ENCODE peak calls at places on chromosomes 13 and 19, in four cellular contexts. P, T, K and E are unnamed samples. For H3K27me3 and H3K36me3, the result is how much of the 10 kb centered on the place peaks cover.

GRCh38 chr13:57725480-57725879 is 93.9 kb downstream of the PCDH17 start:
- DNase-seq in P (no peak), T (no peak), K (no peak), E (no peak)

GRCh38 chr19:11833541-11833940 is 15.0 kb upstream of the ZNF439 start:
- DNase-seq in P (no peak), T (no peak), K (no peak), E (no peak)

GRCh38 chr19:53554804-53555203 is 16.9 kb downstream of the ZNF331 start:
- DNase-seq in P (no peak), T (no peak), K (no peak), E (no peak)

GRCh38 chr13:64505511-64505910 is 2724.6 kb downstream of the PCDH9 start:
- DNase-seq in P (no peak), T (no peak), K (no peak), E (peak)

GRCh38 chr13:111912991-111913781 is 153.8 kb upstream of the SOX1 start:
- DNase-seq in P (no peak), T (no peak), K (peak), E (no peak)

GRCh38 chr19:15453091-15453498 is 3.3 kb upstream of the WIZ start:
- DNase-seq in P (no peak), T (no peak), K (peak), E (no peak)

GRCh38 chr13:38636756-38637155 is 50.1 kb upstream of the FREM2 start:
- DNase-seq in P (no peak), T (no peak), K (no peak), E (peak)

GRCh38 chr19:18635831-18636182 is 1.0 kb upstream of the KLHL26 start:
- DNase-seq in P (no peak), T (no peak), K (no peak), E (no peak)

GRCh38 chr19:51784922-51785690 is 9.9 kb upstream of the FPR3 start:
- DNase-seq in P (peak), T (no peak), K (no peak), E (peak)

GRCh38 chr13:34543836-34544235 is 398.2 kb upstream of the NBEA start:
- DNase-seq in P (no peak), T (no peak), K (no peak), E (peak)

GRCh38 chr13:32086791-32087441 is 55.3 kb downstream of the FRY start:
- DNase-seq in P (peak), T (no peak), K (no peak), E (no peak)

GRCh38 chr19:44142014-44142523 is 715 bp downstream of the ZNF234 start:
- DNase-seq in P (no peak), T (no peak), K (peak), E (peak)

GRCh38 chr13:51760592-51760991 is 43.4 kb downstream of the DHRS12 start:
- DNase-seq in P (no peak), T (no peak), K (no peak), E (no peak)

GRCh38 chr19:4575978-4576933 is 16.8 kb upstream of the SEMA6B start:
- DNase-seq in P (peak), T (no peak), K (peak), E (peak)

GRCh38 chr19:11373166-11373884 is 1.1 kb upstream of the SWSAP1 start:
- DNase-seq in P (no peak), T (no peak), K (peak), E (peak)

GRCh38 chr13:25347156-25347555 is 24.6 kb upstream of the ATP8A2 start:
- DNase-seq in P (no peak), T (no peak), K (peak), E (no peak)

GRCh38 chr13:41229356-41229755 is 34.0 kb downstream of the MTRF1 start:
- DNase-seq in P (no peak), T (no peak), K (no peak), E (no peak)

GRCh38 chr13:94711561-94712286 is 621 bp downstream of the SOX21 start:
- DNase-seq in P (no peak), T (no peak), K (no peak), E (no peak)

GRCh38 chr19:11747277-11747676 is 8.5 kb upstream of the ZNF823 start:
- DNase-seq in P (no peak), T (no peak), K (no peak), E (no peak)

GRCh38 chr13:76677047-76677446 is 209.2 kb downstream of the KCTD12 start:
- DNase-seq in P (no peak), T (no peak), K (no peak), E (no peak)

GRCh38 chr19:39254539-39255345 is 6.1 kb upstream of the IFNL4 start:
- DNase-seq in P (no peak), T (no peak), K (no peak), E (no peak)

GRCh38 chr19:38727868-38728660 is 16.2 kb downstream of the CAPN12 start:
- DNase-seq in P (peak), T (no peak), K (no peak), E (no peak)

GRCh38 chr13:48730971-48731658 is 77.4 kb downstream of the CYSLTR2 start:
- DNase-seq in P (no peak), T (no peak), K (no peak), E (peak)

GRCh38 chr13:65724261-65724660 is 1505.9 kb downstream of the PCDH9 start:
- DNase-seq in P (no peak), T (no peak), K (no peak), E (no peak)

GRCh38 chr19:9065457-9066014 is 21.3 kb upstream of the OR1M1 start:
- DNase-seq in P (no peak), T (no peak), K (no peak), E (no peak)

GRCh38 chr19:40598121-40598917 is 2.9 kb upstream of the LTBP4 start:
- DNase-seq in P (peak), T (no peak), K (peak), E (peak)

GRCh38 chr19:40597329-40597838 is 3.8 kb upstream of the LTBP4 start:
- DNase-seq in P (no peak), T (no peak), K (no peak), E (no peak)

GRCh38 chr19:40594657-40595077 is 6.5 kb upstream of the LTBP4 start:
- DNase-seq in P (no peak), T (no peak), K (no peak), E (peak)

GRCh38 chr19:40598918-40599307 is 2.3 kb upstream of the LTBP4 start:
- DNase-seq in P (no peak), T (no peak), K (no peak), E (no peak)

DNA sequence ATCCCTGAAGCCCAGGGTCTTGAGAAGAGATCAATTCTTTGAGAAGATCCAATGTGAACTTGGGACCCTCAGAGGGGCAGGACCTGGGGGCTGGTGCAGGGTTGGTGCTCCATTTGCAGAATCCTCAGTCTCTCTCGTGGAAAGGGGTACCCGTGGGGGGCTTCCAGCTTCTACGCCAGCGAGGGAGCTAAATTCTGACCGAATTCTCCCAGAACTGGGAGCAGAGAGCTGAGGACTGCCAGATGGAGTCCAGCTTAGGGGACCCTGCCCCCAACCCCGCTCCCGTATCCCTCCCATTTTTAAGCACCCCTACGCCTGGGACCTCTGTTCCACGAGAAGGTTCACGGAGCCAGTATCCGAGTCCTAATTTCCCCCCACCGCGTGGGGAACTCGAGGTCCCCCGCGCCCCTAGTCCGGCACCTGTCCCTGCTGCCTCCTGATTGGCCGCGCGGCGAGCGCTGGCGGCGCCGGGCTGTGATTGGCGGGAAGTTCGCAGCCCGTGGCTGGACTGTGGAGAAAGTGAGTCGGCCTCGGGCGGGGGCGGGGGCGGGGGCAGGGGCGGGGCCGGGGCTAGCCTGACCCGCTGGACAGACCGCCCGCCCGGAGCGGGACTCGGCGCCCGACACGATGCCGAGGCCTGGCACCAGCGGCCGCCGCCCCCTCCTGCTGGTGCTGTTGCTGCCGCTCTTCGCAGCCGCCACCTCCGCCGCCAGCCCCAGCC is 4.4 kb upstream of the LTBP4 start:
- DNase-seq in P (peak), T (no peak), K (peak), E (no peak)
- H3K4me3 ChIP-seq in P (peak), T (peak), K (peak), E (peak)

GRCh38 chr19:30223866-30224688 is 148.1 kb upstream of the ZNF536 start:
- DNase-seq in P (no peak), T (no peak), K (no peak), E (no peak)

GRCh38 chr19:30222428-30222873 is 149.7 kb upstream of the ZNF536 start:
- DNase-seq in P (no peak), T (no peak), K (peak), E (no peak)

GRCh38 chr19:30221176-30221575 is 151.0 kb upstream of the ZNF536 start:
- DNase-seq in P (no peak), T (no peak), K (no peak), E (no peak)

GRCh38 chr19:30224689-30225606 is 147.2 kb upstream of the ZNF536 start:
- DNase-seq in P (no peak), T (no peak), K (no peak), E (no peak)

DNA sequence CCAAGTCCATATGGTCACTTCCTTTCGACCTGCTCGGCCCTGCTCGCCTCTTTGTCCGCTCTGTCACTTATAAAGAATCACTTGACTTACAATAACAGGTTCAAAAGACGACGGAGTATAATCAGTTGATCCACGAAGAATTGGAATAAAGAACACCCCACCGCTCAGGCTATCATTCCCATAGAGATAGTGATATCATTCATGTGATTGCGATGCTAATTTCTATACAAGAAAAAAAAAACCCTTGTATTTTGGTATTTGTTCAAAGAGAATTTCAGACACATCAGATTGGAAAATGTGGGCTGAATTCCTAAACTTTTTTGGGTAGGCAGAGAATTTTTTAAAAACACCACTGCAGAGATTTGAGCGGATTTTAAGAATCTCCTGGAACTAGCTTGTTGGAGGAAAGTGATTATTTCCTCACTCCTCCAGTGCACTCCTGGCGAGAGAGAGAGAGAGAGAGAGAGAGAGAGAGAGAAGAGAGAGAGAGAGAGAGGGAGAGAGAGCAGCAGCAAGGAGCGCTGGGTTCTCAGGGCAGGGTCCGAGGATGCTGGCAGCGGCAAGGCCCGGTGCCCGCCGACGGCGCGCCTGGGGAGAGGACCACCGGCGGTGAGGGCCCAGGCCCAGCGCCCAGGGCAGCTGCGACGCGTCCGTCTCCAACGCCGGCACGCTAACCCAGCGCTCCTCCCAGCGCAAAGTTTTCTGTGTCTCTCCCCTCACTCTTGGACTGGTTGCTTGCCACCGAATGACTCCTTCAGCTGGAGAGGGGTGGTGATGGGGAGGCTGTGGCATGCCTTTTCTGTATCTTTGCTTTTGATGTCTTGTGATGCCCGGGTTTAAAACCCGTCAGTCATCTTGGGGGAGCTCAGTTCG is 149.0 kb upstream of the ZNF536 start:
- DNase-seq in P (no peak), T (no peak), K (peak), E (no peak)
- H3K27me3 ChIP-seq in P (under half), T (half or more), K (half or more), E (under half)

GRCh38 chr13:70405266-70405665 is 297.0 kb upstream of the KLHL1 start:
- DNase-seq in P (no peak), T (no peak), K (no peak), E (peak)
- H3K36me3 ChIP-seq in P (under half), T (under half), K (under half), E (under half)

DNA sequence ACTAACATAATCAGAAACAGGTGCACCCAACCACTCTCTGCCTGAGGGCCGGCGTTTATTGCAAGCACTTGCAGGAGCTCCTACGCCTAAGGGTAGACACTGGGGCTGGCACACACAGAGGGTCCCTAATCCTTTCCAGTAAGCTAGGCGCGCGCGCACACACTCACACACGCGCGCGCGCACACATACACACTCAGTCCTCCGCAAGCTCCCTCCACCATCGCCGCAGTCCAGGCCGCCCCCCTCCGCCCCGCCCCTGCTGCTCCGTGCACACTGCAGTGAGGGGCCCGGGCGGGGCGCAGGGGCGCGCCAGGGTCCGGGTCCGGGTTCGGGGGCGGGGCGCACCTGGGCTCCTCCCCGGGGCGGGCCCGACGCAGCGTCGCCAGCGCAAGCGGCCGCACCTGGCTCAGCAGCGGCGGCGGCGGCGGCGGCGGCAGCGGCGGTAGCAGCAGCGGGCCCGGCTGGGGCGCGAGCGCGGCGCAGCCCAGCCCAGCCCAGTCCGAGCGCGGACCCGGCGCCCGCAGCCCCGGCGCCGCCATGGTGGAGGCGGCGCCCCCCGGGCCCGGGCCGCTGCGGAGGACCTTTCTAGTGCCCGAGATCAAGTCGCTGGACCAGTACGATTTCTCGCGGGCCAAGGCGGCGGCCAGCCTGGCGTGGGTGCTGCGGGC is at the start of gene CAMSAP3:
- DNase-seq in P (no peak), T (peak), K (peak), E (no peak)
- H3K4me3 ChIP-seq in P (no peak), T (peak), K (peak), E (peak)